ENCODE peak calls at places on chromosome 22, in ten cellular contexts. One of them, this sample, is unnamed.

GRCh38 chr22:19643448-19644313 is 70.6 kb upstream of the SEPTIN5 start:
- DNase-seq in mammary epithelial cell: no peak
- DNase-seq in pancreas: no peak
- DNase-seq in uterus: no peak
- DNase-seq in ascending aorta: no peak
- DNase-seq in K562: peak; percentile 93
- DNase-seq in aorta: peak; percentile 5
- DNase-seq in lower lobe of right lung: no peak
- DNase-seq in GM12878: no peak
- DNase-seq in PC-9: no peak
- DNase-seq in this sample: no peak

GRCh38 chr22:22039286-22040074 is 56.9 kb upstream of the TOP3B start:
- DNase-seq in mammary epithelial cell: no peak
- DNase-seq in pancreas: no peak
- DNase-seq in uterus: no peak
- DNase-seq in ascending aorta: no peak
- DNase-seq in K562: no peak
- DNase-seq in aorta: peak; percentile 32
- DNase-seq in lower lobe of right lung: no peak
- DNase-seq in GM12878: no peak
- DNase-seq in PC-9: no peak
- DNase-seq in this sample: no peak

GRCh38 chr22:19811811-19812771 is 42.6 kb downstream of the GNB1L start:
- DNase-seq in mammary epithelial cell: no peak
- DNase-seq in pancreas: peak; percentile 9
- DNase-seq in uterus: no peak
- DNase-seq in ascending aorta: no peak
- DNase-seq in K562: no peak
- DNase-seq in aorta: peak; percentile 69
- DNase-seq in lower lobe of right lung: peak; percentile 41
- DNase-seq in GM12878: no peak
- DNase-seq in PC-9: no peak
- DNase-seq in this sample: no peak

GRCh38 chr22:21791635-21792625 is 56.3 kb upstream of the YPEL1 start:
- DNase-seq in mammary epithelial cell: peak; percentile 53
- DNase-seq in pancreas: no peak
- DNase-seq in uterus: no peak
- DNase-seq in ascending aorta: no peak
- DNase-seq in K562: peak; percentile 99
- DNase-seq in aorta: no peak
- DNase-seq in lower lobe of right lung: no peak
- DNase-seq in GM12878: peak; percentile 62
- DNase-seq in PC-9: no peak
- DNase-seq in this sample: no peak

GRCh38 chr22:34850010-34850409 is 215.9 kb upstream of the ISX start:
- DNase-seq in mammary epithelial cell: no peak
- DNase-seq in pancreas: no peak
- DNase-seq in uterus: no peak
- DNase-seq in ascending aorta: no peak
- DNase-seq in K562: no peak
- DNase-seq in aorta: no peak
- DNase-seq in lower lobe of right lung: no peak
- DNase-seq in GM12878: no peak
- DNase-seq in PC-9: no peak
- DNase-seq in this sample: no peak

GRCh38 chr22:35307892-35308291 is 8.2 kb downstream of the TOM1 start:
- DNase-seq in mammary epithelial cell: no peak
- DNase-seq in pancreas: no peak
- DNase-seq in uterus: no peak
- DNase-seq in ascending aorta: no peak
- DNase-seq in K562: no peak
- DNase-seq in aorta: peak; percentile 13
- DNase-seq in lower lobe of right lung: no peak
- DNase-seq in GM12878: no peak
- DNase-seq in PC-9: no peak
- DNase-seq in this sample: no peak

GRCh38 chr22:44668190-44668885 is 33.7 kb upstream of the PRR5 start:
- DNase-seq in mammary epithelial cell: no peak
- DNase-seq in pancreas: no peak
- DNase-seq in uterus: no peak
- DNase-seq in ascending aorta: no peak
- DNase-seq in K562: no peak
- DNase-seq in aorta: peak; percentile 75
- DNase-seq in lower lobe of right lung: peak; percentile 48
- DNase-seq in GM12878: no peak
- DNase-seq in PC-9: no peak
- DNase-seq in this sample: peak; percentile 53

GRCh38 chr22:29503811-29504372 is 23.9 kb downstream of the NEFH start:
- DNase-seq in mammary epithelial cell: no peak
- DNase-seq in pancreas: no peak
- DNase-seq in uterus: peak; percentile 62
- DNase-seq in ascending aorta: no peak
- DNase-seq in K562: peak; percentile 87
- DNase-seq in aorta: no peak
- DNase-seq in lower lobe of right lung: no peak
- DNase-seq in GM12878: no peak
- DNase-seq in PC-9: no peak
- DNase-seq in this sample: no peak

GRCh38 chr22:45922256-45922655 is 54.7 kb downstream of the WNT7B start:
- DNase-seq in mammary epithelial cell: no peak
- DNase-seq in pancreas: no peak
- DNase-seq in uterus: no peak
- DNase-seq in ascending aorta: no peak
- DNase-seq in K562: no peak
- DNase-seq in aorta: no peak
- DNase-seq in lower lobe of right lung: no peak
- DNase-seq in GM12878: no peak
- DNase-seq in PC-9: no peak
- DNase-seq in this sample: no peak

GRCh38 chr22:45923812-45924211 is 53.1 kb downstream of the WNT7B start:
- DNase-seq in mammary epithelial cell: no peak
- DNase-seq in pancreas: peak; percentile 74
- DNase-seq in uterus: no peak
- DNase-seq in ascending aorta: no peak
- DNase-seq in K562: no peak
- DNase-seq in aorta: no peak
- DNase-seq in lower lobe of right lung: peak; percentile 72
- DNase-seq in GM12878: no peak
- DNase-seq in PC-9: no peak
- DNase-seq in this sample: no peak

GRCh38 chr22:45922661-45923060 is 54.3 kb downstream of the WNT7B start:
- DNase-seq in mammary epithelial cell: no peak
- DNase-seq in pancreas: no peak
- DNase-seq in uterus: no peak
- DNase-seq in ascending aorta: no peak
- DNase-seq in K562: no peak
- DNase-seq in aorta: no peak
- DNase-seq in lower lobe of right lung: no peak
- DNase-seq in GM12878: no peak
- DNase-seq in PC-9: no peak
- DNase-seq in this sample: no peak

GRCh38 chr22:45925811-45926351 is 51.1 kb downstream of the WNT7B start:
- DNase-seq in mammary epithelial cell: no peak
- DNase-seq in pancreas: no peak
- DNase-seq in uterus: no peak
- DNase-seq in ascending aorta: no peak
- DNase-seq in K562: no peak
- DNase-seq in aorta: no peak
- DNase-seq in lower lobe of right lung: no peak
- DNase-seq in GM12878: no peak
- DNase-seq in PC-9: no peak
- DNase-seq in this sample: no peak

DNA sequence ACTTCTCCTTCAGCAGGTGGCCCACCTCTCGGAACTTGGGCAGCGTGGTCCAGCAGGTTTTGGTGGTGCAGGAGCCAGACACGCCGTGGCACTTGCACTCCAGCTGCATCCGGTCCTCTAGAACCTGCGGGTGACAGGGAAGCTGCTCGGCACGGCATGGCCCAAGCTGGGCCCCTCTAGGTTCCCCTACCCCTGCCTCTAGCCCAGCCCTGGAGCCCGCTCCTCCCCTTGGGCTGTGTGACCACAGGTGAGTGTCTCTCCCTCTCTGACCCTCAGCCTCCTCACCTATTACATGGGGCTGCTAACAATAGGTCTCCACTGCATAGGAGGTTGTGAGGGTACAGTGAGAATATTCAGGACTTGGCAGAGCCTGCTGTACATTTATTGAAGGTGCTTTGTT is 53.8 kb downstream of the WNT7B start:
- DNase-seq in mammary epithelial cell: no peak
- DNase-seq in pancreas: no peak
- DNase-seq in uterus: no peak
- DNase-seq in ascending aorta: no peak
- DNase-seq in K562: no peak
- DNase-seq in aorta: no peak
- DNase-seq in lower lobe of right lung: no peak
- DNase-seq in GM12878: no peak
- DNase-seq in PC-9: no peak
- DNase-seq in this sample: no peak
- H3K36me3 ChIP-seq in mammary epithelial cell: no peaks in the 10 kb centered on the region
- H3K36me3 ChIP-seq in pancreas: no peaks in the 10 kb centered on the region
- H3K36me3 ChIP-seq in uterus: no peaks in the 10 kb centered on the region
- H3K36me3 ChIP-seq in ascending aorta: no peaks in the 10 kb centered on the region
- H3K36me3 ChIP-seq in K562: no peaks in the 10 kb centered on the region
- H3K36me3 ChIP-seq in aorta: no peaks in the 10 kb centered on the region
- H3K36me3 ChIP-seq in lower lobe of right lung: no peaks in the 10 kb centered on the region
- H3K36me3 ChIP-seq in GM12878: no peaks in the 10 kb centered on the region
- H3K36me3 ChIP-seq in PC-9: peaks cover 5% of the 10 kb centered on the region
- H3K36me3 ChIP-seq in this sample: no peaks in the 10 kb centered on the region

DNA sequence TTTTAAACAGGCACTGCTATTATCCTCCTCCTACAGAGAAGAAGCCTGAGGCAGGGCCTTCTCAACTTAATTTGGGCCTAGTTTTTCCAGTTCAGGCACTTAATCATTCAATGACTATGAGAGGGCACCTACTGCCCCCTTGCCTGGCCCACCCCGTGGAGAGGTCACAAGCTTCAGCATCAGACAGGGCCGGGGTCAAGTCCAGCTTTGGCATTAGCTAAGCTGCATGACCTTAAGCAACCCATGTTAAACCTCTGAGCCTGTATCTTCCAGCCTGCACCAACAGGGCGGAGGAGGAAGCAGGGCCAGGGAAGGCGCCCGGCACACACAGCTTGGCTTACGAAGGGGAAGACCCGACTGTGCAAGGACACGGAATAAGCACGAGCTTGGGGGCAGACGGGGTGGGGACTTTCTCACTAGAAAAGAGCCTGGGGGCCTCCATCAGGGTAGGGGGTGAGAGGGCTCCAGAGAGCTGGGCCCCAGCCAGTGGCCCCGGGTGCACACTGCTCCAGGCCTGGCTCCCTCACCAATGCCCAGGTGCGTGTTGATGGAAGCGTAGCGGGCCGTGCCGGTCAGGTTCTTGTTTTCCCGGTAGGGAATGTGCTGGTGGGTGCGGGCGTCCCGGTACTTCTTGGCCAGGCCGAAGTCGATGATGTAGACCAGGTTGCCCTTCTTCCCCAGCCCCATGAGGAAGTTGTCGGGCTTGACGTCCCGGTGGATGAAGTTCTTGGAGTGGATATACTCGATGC is 16.9 kb downstream of the CSNK1E start:
- DNase-seq in mammary epithelial cell: no peak
- DNase-seq in pancreas: no peak
- DNase-seq in uterus: no peak
- DNase-seq in ascending aorta: no peak
- DNase-seq in K562: no peak
- DNase-seq in aorta: no peak
- DNase-seq in lower lobe of right lung: no peak
- DNase-seq in GM12878: no peak
- DNase-seq in PC-9: peak; percentile 91
- DNase-seq in this sample: no peak
- H3K36me3 ChIP-seq in mammary epithelial cell: peaks cover 47% of the 10 kb centered on the region
- H3K36me3 ChIP-seq in pancreas: peaks cover 3% of the 10 kb centered on the region
- H3K36me3 ChIP-seq in uterus: no peaks in the 10 kb centered on the region
- H3K36me3 ChIP-seq in ascending aorta: peaks cover 80% of the 10 kb centered on the region
- H3K36me3 ChIP-seq in K562: peaks cover 81% of the 10 kb centered on the region
- H3K36me3 ChIP-seq in aorta: peaks cover 3% of the 10 kb centered on the region
- H3K36me3 ChIP-seq in lower lobe of right lung: peaks cover 96% of the 10 kb centered on the region
- H3K36me3 ChIP-seq in GM12878: peaks cover 60% of the 10 kb centered on the region
- H3K36me3 ChIP-seq in PC-9: peaks cover 80% of the 10 kb centered on the region
- H3K36me3 ChIP-seq in this sample: peaks cover 77% of the 10 kb centered on the region

GRCh38 chr22:27460596-27461347 is 340.8 kb downstream of the MN1 start:
- DNase-seq in mammary epithelial cell: no peak
- DNase-seq in pancreas: no peak
- DNase-seq in uterus: no peak
- DNase-seq in ascending aorta: peak; percentile 24
- DNase-seq in K562: no peak
- DNase-seq in aorta: peak; percentile 84
- DNase-seq in lower lobe of right lung: no peak
- DNase-seq in GM12878: no peak
- DNase-seq in PC-9: no peak
- DNase-seq in this sample: no peak

GRCh38 chr22:27461470-27461869 is 340.1 kb downstream of the MN1 start:
- DNase-seq in mammary epithelial cell: peak; percentile 68
- DNase-seq in pancreas: no peak
- DNase-seq in uterus: no peak
- DNase-seq in ascending aorta: no peak
- DNase-seq in K562: no peak
- DNase-seq in aorta: peak; percentile 80
- DNase-seq in lower lobe of right lung: no peak
- DNase-seq in GM12878: no peak
- DNase-seq in PC-9: peak; percentile 97
- DNase-seq in this sample: no peak

GRCh38 chr22:27456696-27457503 is 344.7 kb downstream of the MN1 start:
- DNase-seq in mammary epithelial cell: peak; percentile 94
- DNase-seq in pancreas: no peak
- DNase-seq in uterus: no peak
- DNase-seq in ascending aorta: no peak
- DNase-seq in K562: no peak
- DNase-seq in aorta: no peak
- DNase-seq in lower lobe of right lung: no peak
- DNase-seq in GM12878: no peak
- DNase-seq in PC-9: peak; percentile 73
- DNase-seq in this sample: no peak

GRCh38 chr22:27462190-27462589 is 339.4 kb downstream of the MN1 start:
- DNase-seq in mammary epithelial cell: no peak
- DNase-seq in pancreas: no peak
- DNase-seq in uterus: no peak
- DNase-seq in ascending aorta: no peak
- DNase-seq in K562: no peak
- DNase-seq in aorta: no peak
- DNase-seq in lower lobe of right lung: no peak
- DNase-seq in GM12878: no peak
- DNase-seq in PC-9: peak; percentile 0
- DNase-seq in this sample: no peak

DNA sequence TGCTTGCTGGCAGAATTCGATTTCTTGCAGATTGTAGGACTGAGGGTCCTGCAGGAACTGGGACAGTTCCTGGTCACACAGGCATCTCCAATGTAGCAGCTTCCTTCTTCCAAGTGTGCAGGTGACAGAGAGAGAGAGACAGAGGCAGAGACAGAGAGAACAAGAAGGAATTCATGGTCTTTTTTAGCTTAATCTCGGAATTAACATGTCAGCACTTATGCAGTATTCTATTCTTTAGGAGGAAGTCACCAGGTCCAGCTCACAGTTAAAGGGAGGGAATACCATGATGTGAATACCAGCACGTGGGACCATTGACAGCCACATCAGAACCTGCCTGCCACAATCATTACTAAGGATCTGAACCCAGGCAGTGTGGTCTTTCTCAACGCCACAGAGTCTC is 341.6 kb downstream of the MN1 start:
- DNase-seq in mammary epithelial cell: no peak
- DNase-seq in pancreas: no peak
- DNase-seq in uterus: no peak
- DNase-seq in ascending aorta: no peak
- DNase-seq in K562: no peak
- DNase-seq in aorta: no peak
- DNase-seq in lower lobe of right lung: no peak
- DNase-seq in GM12878: no peak
- DNase-seq in PC-9: peak; percentile 8
- DNase-seq in this sample: no peak
- H3K36me3 ChIP-seq in mammary epithelial cell: no peaks in the 10 kb centered on the region
- H3K36me3 ChIP-seq in pancreas: no peaks in the 10 kb centered on the region
- H3K36me3 ChIP-seq in uterus: no peaks in the 10 kb centered on the region
- H3K36me3 ChIP-seq in ascending aorta: no peaks in the 10 kb centered on the region
- H3K36me3 ChIP-seq in K562: no peaks in the 10 kb centered on the region
- H3K36me3 ChIP-seq in aorta: no peaks in the 10 kb centered on the region
- H3K36me3 ChIP-seq in lower lobe of right lung: no peaks in the 10 kb centered on the region
- H3K36me3 ChIP-seq in GM12878: no peaks in the 10 kb centered on the region
- H3K36me3 ChIP-seq in PC-9: no peaks in the 10 kb centered on the region
- H3K36me3 ChIP-seq in this sample: no peaks in the 10 kb centered on the region

DNA sequence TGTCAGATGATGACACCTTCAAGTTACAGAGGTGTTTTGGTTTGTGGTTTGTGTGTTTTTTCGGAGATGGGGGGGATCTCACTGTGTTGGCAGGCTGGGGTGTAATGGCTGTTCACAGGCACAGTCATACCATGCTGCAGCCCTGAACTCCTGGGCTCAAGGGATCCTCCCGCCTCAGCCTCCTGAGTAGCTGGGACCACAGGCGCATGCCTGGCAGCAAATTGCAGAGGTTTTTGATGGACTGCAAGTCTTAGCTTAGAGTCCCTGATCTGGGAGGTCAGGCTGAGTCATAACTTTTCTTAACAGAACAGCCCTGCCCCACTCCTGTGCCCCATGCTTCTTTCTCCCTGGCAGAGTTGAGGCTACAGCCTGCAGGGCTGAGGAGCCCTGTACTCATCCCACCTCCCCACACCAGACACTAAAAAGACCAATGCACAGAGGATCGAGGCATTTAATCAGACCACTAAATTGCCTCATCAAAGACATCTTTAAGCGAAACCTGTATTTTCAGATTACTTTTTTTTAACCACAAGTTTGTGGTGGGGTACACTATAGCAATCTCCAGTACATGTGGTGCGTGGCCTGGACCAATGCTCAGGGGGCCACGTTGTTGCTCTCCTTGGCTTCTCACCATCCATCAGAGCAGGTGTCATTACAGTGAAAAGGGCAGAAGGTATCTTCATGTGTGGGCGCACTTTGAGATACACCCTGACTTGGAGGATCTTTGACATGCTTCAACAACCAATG is 17.1 kb upstream of the ADORA2A start:
- DNase-seq in mammary epithelial cell: no peak
- DNase-seq in pancreas: no peak
- DNase-seq in uterus: no peak
- DNase-seq in ascending aorta: no peak
- DNase-seq in K562: no peak
- DNase-seq in aorta: no peak
- DNase-seq in lower lobe of right lung: no peak
- DNase-seq in GM12878: no peak
- DNase-seq in PC-9: no peak
- DNase-seq in this sample: peak; percentile 23
- H3K36me3 ChIP-seq in mammary epithelial cell: peaks cover 2% of the 10 kb centered on the region
- H3K36me3 ChIP-seq in pancreas: no peaks in the 10 kb centered on the region
- H3K36me3 ChIP-seq in uterus: no peaks in the 10 kb centered on the region
- H3K36me3 ChIP-seq in ascending aorta: peaks cover 40% of the 10 kb centered on the region
- H3K36me3 ChIP-seq in K562: peaks cover 24% of the 10 kb centered on the region
- H3K36me3 ChIP-seq in aorta: no peaks in the 10 kb centered on the region
- H3K36me3 ChIP-seq in lower lobe of right lung: peaks cover 56% of the 10 kb centered on the region
- H3K36me3 ChIP-seq in GM12878: peaks cover 18% of the 10 kb centered on the region
- H3K36me3 ChIP-seq in PC-9: peaks cover under 1% of the 10 kb centered on the region
- H3K36me3 ChIP-seq in this sample: no peaks in the 10 kb centered on the region